ENCODE peak calls at places on chromosomes 3 and 15, in ten cellular contexts. V is uterus, J is ovary, O is A549, H is neural progenitor cell, Q is cardiac muscle cell, N is endothelial cell of umbilical vein, W is hepatocyte, I is left ventricle myocardium inferior, B is PC-3. E is an unnamed sample. For H3K4me1, the result is how much of the 10 kb centered on the place peaks cover.

GRCh38 chr15:99430881-99431401 is 134.8 kb upstream of the MEF2A start:
- DNase-seq in V (peak), J (no peak), O (no peak), H (no peak), Q (no peak), N (no peak), W (no peak), I (peak), B (no peak), E (peak)

GRCh38 chr3:89107461-89108035 is at the start of gene EPHA3:
- DNase-seq in V (peak), J (peak), O (peak), H (peak), Q (peak), N (no peak), W (peak), I (peak), B (no peak), E (peak)

GRCh38 chr3:141348848-141349247 is 19.5 kb upstream of the ZBTB38 start:
- DNase-seq in V (no peak), J (no peak), O (no peak), H (no peak), Q (no peak), N (no peak), W (no peak), I (no peak), B (no peak), E (no peak)

GRCh38 chr15:72306211-72306785 is 13.7 kb downstream of the CELF6 start:
- DNase-seq in V (peak), J (no peak), O (peak), H (peak), Q (no peak), N (no peak), W (no peak), I (no peak), B (no peak), E (peak)

GRCh38 chr3:113000691-113001090 is 9.9 kb downstream of the GTPBP8 start:
- DNase-seq in V (no peak), J (no peak), O (no peak), H (no peak), Q (no peak), N (peak), W (no peak), I (no peak), B (no peak), E (no peak)

GRCh38 chr15:78100886-78101285 is 8.5 kb downstream of the SH2D7 start:
- DNase-seq in V (no peak), J (no peak), O (no peak), H (no peak), Q (no peak), N (no peak), W (no peak), I (no peak), B (no peak), E (no peak)

GRCh38 chr3:151537751-151538150 is 76.9 kb upstream of the IGSF10 start:
- DNase-seq in V (no peak), J (no peak), O (no peak), H (no peak), Q (no peak), N (no peak), W (no peak), I (no peak), B (no peak), E (no peak)

GRCh38 chr3:174330303-174330702 is 528.8 kb upstream of the NAALADL2 start:
- DNase-seq in V (no peak), J (no peak), O (no peak), H (no peak), Q (no peak), N (peak), W (no peak), I (no peak), B (peak), E (no peak)

GRCh38 chr3:116276637-116277036 is 168.7 kb downstream of the LSAMP start:
- DNase-seq in V (no peak), J (no peak), O (no peak), H (peak), Q (no peak), N (no peak), W (no peak), I (no peak), B (no peak), E (no peak)

GRCh38 chr3:55968331-55968730 is 481.2 kb upstream of the WNT5A start:
- DNase-seq in V (no peak), J (no peak), O (no peak), H (no peak), Q (no peak), N (peak), W (no peak), I (no peak), B (no peak), E (no peak)

GRCh38 chr3:52852419-52852818 is 17.6 kb upstream of the MUSTN1 start:
- DNase-seq in V (no peak), J (no peak), O (no peak), H (no peak), Q (no peak), N (no peak), W (no peak), I (no peak), B (no peak), E (no peak)

GRCh38 chr15:83973816-83974215 is 261.8 kb upstream of the GOLGA6L4 start:
- DNase-seq in V (no peak), J (no peak), O (peak), H (no peak), Q (no peak), N (no peak), W (no peak), I (no peak), B (peak), E (no peak)

GRCh38 chr3:11379238-11379823 is 107.1 kb downstream of the ATG7 start:
- DNase-seq in V (no peak), J (no peak), O (peak), H (peak), Q (peak), N (peak), W (peak), I (no peak), B (peak), E (no peak)

GRCh38 chr15:67641453-67641852 is 99.0 kb downstream of the MAP2K5 start:
- DNase-seq in V (no peak), J (no peak), O (no peak), H (no peak), Q (no peak), N (no peak), W (no peak), I (no peak), B (no peak), E (no peak)

GRCh38 chr3:158105124-158105709 is 1.0 kb downstream of the SHOX2 start:
- DNase-seq in V (peak), J (no peak), O (peak), H (peak), Q (no peak), N (no peak), W (peak), I (no peak), B (no peak), E (no peak)

GRCh38 chr3:50118237-50118636 is 29.5 kb downstream of the RBM5 start:
- DNase-seq in V (no peak), J (no peak), O (no peak), H (no peak), Q (no peak), N (no peak), W (no peak), I (no peak), B (no peak), E (no peak)

GRCh38 chr3:40780341-40780800 is 255.6 kb downstream of the ZNF621 start:
- DNase-seq in V (peak), J (peak), O (no peak), H (peak), Q (no peak), N (peak), W (peak), I (peak), B (peak), E (no peak)

GRCh38 chr3:172104471-172105072 is 65.2 kb downstream of the FNDC3B start:
- DNase-seq in V (no peak), J (no peak), O (peak), H (peak), Q (peak), N (peak), W (no peak), I (no peak), B (no peak), E (no peak)

GRCh38 chr3:193853511-193854219 is 260.7 kb downstream of the OPA1 start:
- DNase-seq in V (no peak), J (no peak), O (no peak), H (no peak), Q (no peak), N (peak), W (no peak), I (no peak), B (peak), E (no peak)

GRCh38 chr3:112635674-112636073 is 5.3 kb downstream of the CCDC80 start:
- DNase-seq in V (peak), J (peak), O (no peak), H (no peak), Q (peak), N (peak), W (peak), I (no peak), B (no peak), E (no peak)

GRCh38 chr3:170865209-170866094 is 4.5 kb downstream of the RPL22L1 start:
- DNase-seq in V (no peak), J (no peak), O (peak), H (no peak), Q (no peak), N (no peak), W (no peak), I (no peak), B (peak), E (no peak)

GRCh38 chr15:69997701-69998273 is 99.9 kb downstream of the TLE3 start:
- DNase-seq in V (no peak), J (no peak), O (peak), H (no peak), Q (no peak), N (no peak), W (peak), I (peak), B (peak), E (no peak)

GRCh38 chr3:10006048-10006761 is 19.6 kb upstream of the EMC3 start:
- DNase-seq in V (no peak), J (no peak), O (no peak), H (no peak), Q (no peak), N (no peak), W (no peak), I (no peak), B (no peak), E (no peak)

GRCh38 chr15:101390060-101390459 is 95.0 kb upstream of the SNRPA1 start:
- DNase-seq in V (no peak), J (no peak), O (no peak), H (no peak), Q (no peak), N (no peak), W (no peak), I (no peak), B (no peak), E (peak)

GRCh38 chr3:177443469-177443868 is 246.2 kb upstream of the TBL1XR1 start:
- DNase-seq in V (no peak), J (no peak), O (no peak), H (no peak), Q (no peak), N (peak), W (peak), I (no peak), B (peak), E (no peak)

DNA sequence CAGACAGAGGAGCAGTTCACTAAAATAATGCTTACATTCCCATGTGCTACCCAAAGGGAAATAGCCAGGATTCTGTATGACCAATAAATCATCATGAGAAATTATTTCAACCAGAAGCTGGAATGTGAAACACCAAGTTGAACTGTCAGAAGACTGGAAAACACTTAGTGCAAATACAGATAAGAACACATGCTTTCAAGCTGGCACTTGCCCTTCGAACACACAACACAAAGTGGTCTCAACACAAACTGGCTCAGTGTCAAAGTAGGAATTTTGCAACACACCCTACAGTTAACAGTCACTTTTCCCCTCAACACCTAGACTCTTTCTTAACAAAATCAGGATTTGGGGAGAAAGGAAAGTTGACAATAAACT is 1.3 kb downstream of the FSD2 start:
- DNase-seq in V (no peak), J (no peak), O (no peak), H (no peak), Q (peak), N (no peak), W (no peak), I (no peak), B (no peak), E (no peak)
- H3K4me1 ChIP-seq in V (under half), J (under half), O (under half), H (under half), Q (under half), N (under half), W (under half), I (half or more), B (under half), E (under half)

GRCh38 chr3:120831066-120831465 is 76.9 kb upstream of the STXBP5L start:
- DNase-seq in V (no peak), J (no peak), O (no peak), H (no peak), Q (no peak), N (no peak), W (no peak), I (no peak), B (no peak), E (no peak)
- H3K27ac ChIP-seq in V (no peak), J (no peak), O (no peak), H (no peak), Q (no peak), N (no peak), W (no peak), I (no peak), B (no peak), E (no peak)

GRCh38 chr3:153442386-153442785 is 280.4 kb downstream of the RAP2B start:
- DNase-seq in V (no peak), J (no peak), O (no peak), H (no peak), Q (no peak), N (no peak), W (no peak), I (no peak), B (no peak), E (no peak)

GRCh38 chr3:153438275-153438674 is 276.2 kb downstream of the RAP2B start:
- DNase-seq in V (no peak), J (no peak), O (no peak), H (no peak), Q (no peak), N (no peak), W (no peak), I (no peak), B (no peak), E (no peak)

GRCh38 chr3:153440311-153440710 is 278.3 kb downstream of the RAP2B start:
- DNase-seq in V (no peak), J (no peak), O (no peak), H (no peak), Q (no peak), N (no peak), W (no peak), I (no peak), B (no peak), E (no peak)

GRCh38 chr3:153442799-153443487 is 280.9 kb downstream of the RAP2B start:
- DNase-seq in V (no peak), J (no peak), O (no peak), H (no peak), Q (no peak), N (no peak), W (no peak), I (no peak), B (no peak), E (no peak)

DNA sequence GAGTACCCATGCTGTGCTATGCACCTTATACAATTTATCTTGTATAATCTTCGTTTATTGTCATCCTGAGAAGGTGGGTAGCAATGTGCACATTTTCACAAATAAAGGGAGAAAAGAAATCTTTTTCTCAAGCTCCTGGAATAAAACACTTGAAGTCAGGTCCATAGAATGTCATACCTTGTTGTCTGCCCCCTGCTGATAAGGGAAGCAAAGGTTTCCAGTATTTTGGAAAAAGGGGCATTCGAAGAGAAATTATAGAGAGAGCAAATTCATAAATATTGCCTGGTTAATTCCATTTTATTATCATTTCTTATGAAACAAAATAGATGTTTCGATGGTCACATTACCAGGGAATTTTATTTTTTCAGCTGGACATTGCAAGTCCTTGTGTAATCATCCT is 277.8 kb downstream of the RAP2B start:
- DNase-seq in V (no peak), J (no peak), O (peak), H (no peak), Q (no peak), N (no peak), W (no peak), I (no peak), B (peak), E (no peak)
- TF ChIP-seq CTCF in V (no peak), J (no peak), O (no peak), H (no peak), Q (no peak), N (no peak), W (no peak), I (no peak), B (peak), E (peak)

DNA sequence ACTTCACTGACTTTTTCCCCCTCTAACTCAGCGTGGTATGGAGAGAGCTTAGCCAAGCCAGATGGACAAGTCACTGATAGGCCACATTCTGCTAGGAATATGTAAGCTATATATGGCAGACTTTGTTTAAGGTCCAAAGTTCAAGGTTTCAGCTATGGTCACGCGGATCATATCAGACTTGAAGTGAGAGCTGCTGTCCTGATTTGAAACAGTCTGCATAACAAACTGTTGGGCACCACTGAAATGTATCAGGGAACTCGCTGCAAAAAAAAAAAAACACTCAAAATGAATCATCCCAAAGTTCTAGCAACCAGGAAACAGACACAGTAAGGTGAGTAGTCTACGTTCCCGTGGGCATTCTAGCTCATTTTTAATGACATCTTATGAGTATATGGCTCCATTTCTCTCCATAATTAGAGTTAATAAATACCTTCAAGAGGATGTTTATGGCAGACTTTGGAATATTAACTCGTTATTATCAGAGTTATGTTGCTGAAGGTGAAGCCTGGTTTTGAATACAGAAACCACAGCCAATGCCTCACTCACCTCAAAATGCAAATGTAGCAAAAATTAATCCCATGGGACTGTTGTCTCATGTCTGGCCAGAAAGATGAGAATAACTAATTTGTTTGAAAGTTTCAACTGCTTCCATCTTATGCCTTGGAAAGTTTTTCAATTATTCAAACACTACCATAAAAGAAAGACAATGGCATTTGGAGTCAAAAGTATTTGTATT is 12.3 kb downstream of the DPH3 start:
- DNase-seq in V (no peak), J (no peak), O (no peak), H (no peak), Q (no peak), N (no peak), W (peak), I (no peak), B (no peak), E (no peak)
- H3K4me1 ChIP-seq in V (under half), J (under half), O (under half), H (under half), Q (under half), N (under half), W (under half), I (under half), B (under half), E (under half)

GRCh38 chr3:196627043-196627442 is 12.5 kb upstream of the NRROS start:
- DNase-seq in V (no peak), J (no peak), O (no peak), H (no peak), Q (no peak), N (no peak), W (no peak), I (no peak), B (peak), E (no peak)

GRCh38 chr3:196621581-196621980 is 17.9 kb upstream of the NRROS start:
- DNase-seq in V (no peak), J (no peak), O (no peak), H (no peak), Q (no peak), N (no peak), W (no peak), I (no peak), B (no peak), E (no peak)

GRCh38 chr3:196623350-196623749 is 16.1 kb upstream of the NRROS start:
- DNase-seq in V (no peak), J (no peak), O (no peak), H (no peak), Q (no peak), N (no peak), W (no peak), I (no peak), B (no peak), E (no peak)

GRCh38 chr3:196624907-196625306 is 14.6 kb upstream of the NRROS start:
- DNase-seq in V (no peak), J (no peak), O (no peak), H (no peak), Q (no peak), N (no peak), W (no peak), I (peak), B (no peak), E (no peak)

GRCh38 chr3:196624008-196624790 is 15.3 kb upstream of the NRROS start:
- DNase-seq in V (no peak), J (no peak), O (no peak), H (no peak), Q (no peak), N (no peak), W (no peak), I (no peak), B (no peak), E (no peak)
- H3K27ac ChIP-seq in V (no peak), J (no peak), O (no peak), H (no peak), Q (no peak), N (no peak), W (no peak), I (peak), B (no peak), E (no peak)

GRCh38 chr15:62391565-62392262 is 226.6 kb upstream of the C2CD4B start:
- DNase-seq in V (peak), J (peak), O (peak), H (peak), Q (peak), N (peak), W (peak), I (peak), B (peak), E (no peak)
- TF ChIP-seq CTCF in V (peak), J (peak), O (peak), H (no peak), Q (peak), N (no peak), W (peak), I (peak), B (peak), E (peak)

DNA sequence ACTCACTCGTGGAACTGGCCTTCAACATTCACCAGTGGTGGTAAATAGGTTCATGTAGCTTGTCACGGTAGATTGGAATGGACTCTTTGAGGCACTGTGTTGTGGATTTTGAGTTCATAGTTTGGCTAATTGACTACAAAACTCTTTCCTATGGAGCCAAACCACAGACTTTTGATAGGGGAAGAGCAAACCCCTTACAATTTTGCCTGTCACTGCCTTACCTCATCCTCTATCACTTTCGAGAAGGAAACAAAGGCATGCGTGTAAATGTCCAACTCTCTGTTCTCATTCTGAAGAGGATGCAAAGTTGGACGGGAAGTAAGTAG is 521.0 kb upstream of the MDFIC2 start:
- DNase-seq in V (no peak), J (no peak), O (no peak), H (no peak), Q (no peak), N (no peak), W (no peak), I (no peak), B (no peak), E (no peak)
- H3K4me1 ChIP-seq in V (under half), J (under half), O (under half), H (under half), Q (under half), N (under half), W (under half), I (under half), B (under half), E (under half)